ENCODE peak calls at places on chromosomes 16 and 17, in eight cellular contexts. D is endothelial cell; Y is RPMI7951; P is CD4-positive, alpha-beta memory T cell; A is A172; B is activated effector memory CD4-positive, alpha-beta T cell treated with Interleukin-2 at 50 U/mL for 16 hours; Z is stimulated activated CD4-positive, alpha-beta T cell treated with anti-CD3 and anti-CD28 coated beads, Interleukin-4, amount 100 ng/mL, for 4 hours; N is skeletal muscle cell. X is an unnamed sample.

GRCh38 chr17:62085511-62086408 is 20.7 kb upstream of the MED13 start:
- DNase-seq in D (no peak), Y (no peak), P (no peak), A (no peak), B (no peak), Z (no peak), N (peak), X (no peak)

GRCh38 chr16:1324286-1324826 is 9.1 kb upstream of the BAIAP3 start:
- DNase-seq in D (no peak), Y (no peak), P (no peak), A (no peak), B (no peak), Z (no peak), N (no peak), X (no peak)

GRCh38 chr17:42779304-42779941 is 987 bp upstream of the WNK4 start:
- DNase-seq in D (no peak), Y (no peak), P (no peak), A (no peak), B (no peak), Z (no peak), N (no peak), X (no peak)

GRCh38 chr16:69497876-69498596 is 67.7 kb upstream of the NFAT5 start:
- DNase-seq in D (no peak), Y (no peak), P (no peak), A (no peak), B (no peak), Z (no peak), N (no peak), X (no peak)

GRCh38 chr17:16935241-16935663 is 36.7 kb downstream of the TNFRSF13B start:
- DNase-seq in D (no peak), Y (peak), P (no peak), A (peak), B (no peak), Z (no peak), N (no peak), X (no peak)

GRCh38 chr16:69123894-69124293 is 8.5 kb downstream of the CHTF8 start:
- DNase-seq in D (peak), Y (peak), P (peak), A (peak), B (no peak), Z (peak), N (no peak), X (peak)

GRCh38 chr17:8176197-8176940 is at the start of gene TMEM107:
- DNase-seq in D (peak), Y (peak), P (peak), A (peak), B (peak), Z (peak), N (no peak), X (peak)

GRCh38 chr17:55601874-55602364 is 90.7 kb upstream of the SMIM36 start:
- DNase-seq in D (peak), Y (peak), P (peak), A (peak), B (no peak), Z (no peak), N (no peak), X (no peak)

GRCh38 chr17:79080761-79081290 is 6.2 kb downstream of the ENGASE start:
- DNase-seq in D (no peak), Y (no peak), P (no peak), A (no peak), B (no peak), Z (no peak), N (no peak), X (no peak)

GRCh38 chr17:69254187-69254586 is 25.6 kb upstream of the ABCA10 start:
- DNase-seq in D (no peak), Y (no peak), P (no peak), A (no peak), B (no peak), Z (no peak), N (no peak), X (no peak)

GRCh38 chr16:29968205-29968604 is 5.5 kb upstream of the TAOK2 start:
- DNase-seq in D (no peak), Y (no peak), P (no peak), A (no peak), B (no peak), Z (no peak), N (no peak), X (no peak)